ENCODE peak calls at places on chromosome 12, in five cellular contexts. G is AG10803, M is body of pancreas, X is heart right ventricle, W is cardiac fibroblast. E is an unnamed sample.

GRCh38 chr12:127343941-127344340 is 923.0 kb upstream of the TMEM132C start:
- DNase-seq in G (no peak), M (no peak), X (no peak), W (no peak), E (no peak)

GRCh38 chr12:109999983-110000505 is 814 bp downstream of the ANKRD13A start:
- DNase-seq in G (peak), M (peak), X (no peak), W (peak), E (peak)

GRCh38 chr12:127393896-127394295 is 873.1 kb upstream of the TMEM132C start:
- DNase-seq in G (peak), M (no peak), X (no peak), W (peak), E (peak)

GRCh38 chr12:45581112-45581511 is 148.4 kb upstream of the ARID2 start:
- DNase-seq in G (no peak), M (no peak), X (no peak), W (no peak), E (no peak)

GRCh38 chr12:65792724-65793123 is 31.6 kb upstream of the HMGA2 start:
- DNase-seq in G (no peak), M (no peak), X (no peak), W (no peak), E (no peak)

GRCh38 chr12:70971395-70971794 is 50.9 kb upstream of the PTPRR start:
- DNase-seq in G (peak), M (no peak), X (no peak), W (peak), E (peak)

GRCh38 chr12:94988471-94988870 is 15.0 kb downstream of the NDUFA12 start:
- DNase-seq in G (no peak), M (no peak), X (no peak), W (no peak), E (no peak)

GRCh38 chr12:66514581-66514980 is 164.3 kb downstream of the GRIP1 start:
- DNase-seq in G (peak), M (no peak), X (no peak), W (peak), E (peak)

GRCh38 chr12:51082561-51083139 is 746 bp downstream of the CSRNP2 start:
- DNase-seq in G (peak), M (peak), X (peak), W (peak), E (peak)

GRCh38 chr12:1915082-1915968 is 3.1 kb downstream of the CACNA2D4 start:
- DNase-seq in G (no peak), M (no peak), X (no peak), W (no peak), E (no peak)

GRCh38 chr12:67667276-67668073 is 18.9 kb downstream of the DYRK2 start:
- DNase-seq in G (peak), M (peak), X (peak), W (peak), E (peak)

GRCh38 chr12:109982211-109982610 is 14.0 kb downstream of the GIT2 start:
- DNase-seq in G (peak), M (no peak), X (no peak), W (peak), E (peak)

GRCh38 chr12:116238149-116238548 is 39.3 kb downstream of the MED13L start:
- DNase-seq in G (no peak), M (no peak), X (no peak), W (no peak), E (no peak)

GRCh38 chr12:116141110-116141832 is 136.2 kb downstream of the MED13L start:
- DNase-seq in G (no peak), M (no peak), X (no peak), W (no peak), E (peak)

GRCh38 chr12:108995370-108995992 is 25.4 kb downstream of the SVOP start:
- DNase-seq in G (no peak), M (no peak), X (no peak), W (no peak), E (no peak)

GRCh38 chr12:12070674-12071661 is at the start of gene BCL2L14:
- DNase-seq in G (peak), M (peak), X (no peak), W (no peak), E (no peak)

GRCh38 chr12:128269108-128269713 is 2.2 kb downstream of the TMEM132C start:
- DNase-seq in G (no peak), M (no peak), X (no peak), W (no peak), E (no peak)

GRCh38 chr12:2582631-2583616 is 211.8 kb upstream of the FKBP4 start:
- DNase-seq in G (peak), M (peak), X (peak), W (peak), E (peak)

GRCh38 chr12:89414851-89415250 is 62.5 kb upstream of the DUSP6 start:
- DNase-seq in G (peak), M (no peak), X (no peak), W (peak), E (peak)

GRCh38 chr12:4441355-4442330 is 4.0 kb downstream of the FGF6 start:
- DNase-seq in G (no peak), M (no peak), X (no peak), W (no peak), E (no peak)

GRCh38 chr12:81128930-81129554 is 51.2 kb downstream of the ACSS3 start:
- DNase-seq in G (peak), M (peak), X (peak), W (peak), E (peak)

GRCh38 chr12:92574046-92574783 is 128.6 kb upstream of the PLEKHG7 start:
- DNase-seq in G (peak), M (no peak), X (no peak), W (no peak), E (peak)

GRCh38 chr12:6295187-6295811 is 15.2 kb upstream of the PLEKHG6 start:
- DNase-seq in G (peak), M (peak), X (peak), W (peak), E (peak)

GRCh38 chr12:31773223-31773750 is 44.5 kb upstream of the AMN1 start:
- DNase-seq in G (no peak), M (peak), X (no peak), W (peak), E (peak)

DNA sequence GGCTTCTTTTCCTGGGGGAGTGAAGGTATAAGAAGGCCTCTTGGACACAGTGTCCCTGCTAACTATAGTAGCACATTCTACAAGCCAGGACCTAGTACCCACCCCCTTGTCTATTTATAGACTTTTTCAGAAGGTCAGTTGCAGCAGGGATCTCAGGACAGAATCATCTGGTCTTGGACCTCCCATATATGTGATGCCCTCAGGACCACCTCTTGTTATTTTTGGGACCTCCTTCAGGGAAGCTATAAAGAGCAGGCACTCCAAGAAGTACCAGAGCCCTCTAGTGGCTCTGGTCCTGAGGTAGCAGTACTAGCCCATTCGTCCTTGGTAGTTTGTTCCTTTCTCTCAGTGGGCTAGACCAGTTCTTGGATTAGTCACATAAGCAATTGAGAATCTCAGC is 4.3 kb downstream of the COQ10A start:
- DNase-seq in G (peak), M (no peak), X (peak), W (peak), E (peak)
- TF ChIP-seq CTCF in G (peak), M (peak), X (no peak), W (peak), E (peak)

GRCh38 chr12:111777345-111778045 is 10.8 kb downstream of the ALDH2 start:
- DNase-seq in G (no peak), M (peak), X (peak), W (no peak), E (no peak)

GRCh38 chr12:111769599-111769998 is 2.9 kb downstream of the ALDH2 start:
- DNase-seq in G (no peak), M (no peak), X (no peak), W (no peak), E (no peak)

GRCh38 chr12:111775205-111776193 is 8.8 kb downstream of the ALDH2 start:
- DNase-seq in G (no peak), M (peak), X (peak), W (peak), E (no peak)

GRCh38 chr12:111776836-111777344 is 10.2 kb downstream of the ALDH2 start:
- DNase-seq in G (no peak), M (no peak), X (no peak), W (no peak), E (no peak)

DNA sequence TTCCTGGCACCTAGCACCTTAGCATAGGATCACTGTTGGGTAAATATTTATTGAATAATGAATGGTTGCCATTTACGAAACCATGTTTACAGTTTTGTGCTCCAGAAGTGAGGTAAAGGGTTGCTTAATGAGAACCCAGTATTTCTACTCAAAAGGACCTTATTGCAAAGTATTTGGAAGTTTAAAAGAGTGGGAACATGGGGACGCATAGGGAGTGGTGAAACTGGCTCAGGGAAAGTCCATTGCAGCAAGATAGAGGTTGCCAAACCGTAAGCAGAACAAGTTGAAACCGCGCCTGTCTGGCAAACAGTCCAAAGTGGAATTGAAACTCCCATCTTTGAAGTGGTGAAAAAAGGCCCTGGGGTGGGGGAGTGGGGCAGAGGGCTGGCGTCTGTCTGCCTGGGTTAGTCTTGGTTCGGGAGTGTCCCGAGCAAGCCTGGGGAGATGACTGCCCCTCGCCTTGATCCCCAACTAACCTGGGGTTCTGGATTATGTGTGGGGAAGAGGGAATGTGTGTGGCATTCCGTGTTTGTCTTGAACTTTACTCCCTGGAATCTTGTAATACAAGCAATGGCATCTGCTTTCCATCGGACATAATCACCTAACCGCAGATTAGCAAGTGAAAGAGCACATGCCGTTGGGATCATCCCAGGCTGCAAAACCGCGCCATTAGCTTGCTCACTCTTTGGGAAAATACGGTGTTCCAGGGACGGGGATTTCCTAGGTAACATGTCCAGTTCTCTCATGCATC is 7.2 kb downstream of the ALDH2 start:
- DNase-seq in G (peak), M (peak), X (peak), W (peak), E (peak)
- H3K4me3 ChIP-seq in G (peak), M (no peak), X (no peak), W (no peak), E (peak)

GRCh38 chr12:130826151-130826801 is 12.8 kb downstream of the STX2 start:
- DNase-seq in G (peak), M (peak), X (no peak), W (peak), E (peak)
- TF ChIP-seq CTCF in G (peak), M (peak), X (peak), W (peak), E (peak)

DNA sequence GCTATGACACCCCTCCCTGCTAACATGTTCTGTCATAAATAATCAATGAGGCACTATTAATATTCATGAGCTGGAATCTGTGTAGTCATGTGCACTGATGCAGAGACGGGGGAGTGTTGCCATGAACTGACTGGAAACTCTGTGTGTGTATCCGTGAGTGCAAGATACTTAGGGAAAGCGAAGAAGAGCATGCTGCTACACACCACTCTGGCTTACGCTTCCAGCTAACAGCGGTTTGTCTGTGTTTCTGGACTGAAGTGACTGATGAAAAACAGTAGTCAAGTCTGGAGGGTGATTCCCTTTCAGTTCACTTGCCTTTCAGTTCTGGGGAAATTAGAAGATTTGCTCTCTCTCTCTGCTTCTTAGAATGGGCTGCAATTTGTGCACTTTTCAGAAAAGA is 249.5 kb downstream of the PDZRN4 start:
- DNase-seq in G (no peak), M (no peak), X (no peak), W (no peak), E (no peak)
- H3K4me3 ChIP-seq in G (no peak), M (no peak), X (no peak), W (no peak), E (no peak)

E was measured in foreskin fibroblast.